ENCODE peak calls at places on chromosomes 7 and 10, in four cellular contexts. One of them, this sample, is unnamed.

GRCh38 chr10:113523628-113524027 is 29.2 kb upstream of the HABP2 start:
- DNase-seq in fibroblast of mammary gland: no peak
- DNase-seq in IMR-90: no peak
- DNase-seq in upper lobe of right lung: no peak
- DNase-seq in this sample: no peak

GRCh38 chr7:14841086-14841485 is 61.5 kb downstream of the DGKB start:
- DNase-seq in IMR-90: no peak
- DNase-seq in fibroblast of mammary gland: no peak
- DNase-seq in upper lobe of right lung: no peak
- DNase-seq in this sample: no peak

GRCh38 chr10:51405580-51406367 is 293.6 kb downstream of the CSTF2T start:
- DNase-seq in IMR-90: peak
- DNase-seq in upper lobe of right lung: no peak
- DNase-seq in fibroblast of mammary gland: no peak
- DNase-seq in this sample: peak

GRCh38 chr7:132148876-132149275 is 427.4 kb downstream of the PLXNA4 start:
- DNase-seq in IMR-90: no peak
- DNase-seq in upper lobe of right lung: no peak
- DNase-seq in fibroblast of mammary gland: no peak
- DNase-seq in this sample: no peak

GRCh38 chr10:69104994-69105790 is 17.3 kb downstream of the SRGN start:
- DNase-seq in fibroblast of mammary gland: no peak
- DNase-seq in IMR-90: no peak
- DNase-seq in upper lobe of right lung: no peak
- DNase-seq in this sample: no peak

GRCh38 chr10:130191380-130191779 is 55.2 kb downstream of the GLRX3 start:
- DNase-seq in IMR-90: no peak
- DNase-seq in upper lobe of right lung: no peak
- DNase-seq in fibroblast of mammary gland: no peak
- DNase-seq in this sample: no peak

GRCh38 chr7:135200824-135201331 is 10.4 kb downstream of the WDR91 start:
- DNase-seq in fibroblast of mammary gland: no peak
- DNase-seq in IMR-90: no peak
- DNase-seq in upper lobe of right lung: no peak
- DNase-seq in this sample: peak

GRCh38 chr10:16673443-16673842 is 143.8 kb downstream of the RSU1 start:
- DNase-seq in upper lobe of right lung: no peak
- DNase-seq in IMR-90: no peak
- DNase-seq in fibroblast of mammary gland: no peak
- DNase-seq in this sample: no peak

GRCh38 chr7:16171928-16172327 is 249.4 kb downstream of the CRPPA start:
- DNase-seq in upper lobe of right lung: no peak
- DNase-seq in IMR-90: peak
- DNase-seq in fibroblast of mammary gland: no peak
- DNase-seq in this sample: no peak

GRCh38 chr7:50293509-50294179 is 10.9 kb upstream of the IKZF1 start:
- DNase-seq in upper lobe of right lung: no peak
- DNase-seq in fibroblast of mammary gland: no peak
- DNase-seq in IMR-90: no peak
- DNase-seq in this sample: no peak

GRCh38 chr7:100745184-100745583 is 11.8 kb downstream of the ZAN start:
- DNase-seq in upper lobe of right lung: peak
- DNase-seq in fibroblast of mammary gland: peak
- DNase-seq in IMR-90: peak
- DNase-seq in this sample: no peak

GRCh38 chr10:6382081-6382480 is 179.3 kb downstream of the PFKFB3 start:
- DNase-seq in upper lobe of right lung: no peak
- DNase-seq in IMR-90: peak
- DNase-seq in fibroblast of mammary gland: peak
- DNase-seq in this sample: no peak

GRCh38 chr10:125060486-125060850 is 99.9 kb downstream of the CTBP2 start:
- DNase-seq in fibroblast of mammary gland: peak
- DNase-seq in upper lobe of right lung: no peak
- DNase-seq in IMR-90: peak
- DNase-seq in this sample: no peak

GRCh38 chr10:10911471-10911921 is 106.2 kb upstream of the CELF2 start:
- DNase-seq in fibroblast of mammary gland: peak
- DNase-seq in upper lobe of right lung: peak
- DNase-seq in IMR-90: peak
- DNase-seq in this sample: peak

GRCh38 chr7:106999023-106999422 is 45.5 kb upstream of the PRKAR2B start:
- DNase-seq in fibroblast of mammary gland: peak
- DNase-seq in IMR-90: peak
- DNase-seq in upper lobe of right lung: no peak
- DNase-seq in this sample: peak

GRCh38 chr10:28946479-28946878 is 269.2 kb downstream of the BAMBI start:
- DNase-seq in upper lobe of right lung: no peak
- DNase-seq in IMR-90: peak
- DNase-seq in fibroblast of mammary gland: peak
- DNase-seq in this sample: no peak

GRCh38 chr7:128889121-128889520 is 21.4 kb downstream of the KCP start:
- DNase-seq in fibroblast of mammary gland: no peak
- DNase-seq in upper lobe of right lung: peak
- DNase-seq in IMR-90: no peak
- DNase-seq in this sample: peak

GRCh38 chr10:95907454-95908253 is at the start of gene CC2D2B:
- DNase-seq in IMR-90: peak
- DNase-seq in upper lobe of right lung: peak
- DNase-seq in fibroblast of mammary gland: peak
- DNase-seq in this sample: peak

GRCh38 chr7:33050425-33051318 is 11.9 kb downstream of the NT5C3A start:
- DNase-seq in fibroblast of mammary gland: peak
- DNase-seq in IMR-90: peak
- DNase-seq in upper lobe of right lung: no peak
- DNase-seq in this sample: peak

GRCh38 chr10:125868372-125868975 is 12.6 kb downstream of the DHX32 start:
- DNase-seq in upper lobe of right lung: no peak
- DNase-seq in IMR-90: peak
- DNase-seq in fibroblast of mammary gland: peak
- DNase-seq in this sample: peak

GRCh38 chr7:92778972-92779371 is 57.4 kb downstream of the CDK6 start:
- DNase-seq in fibroblast of mammary gland: peak
- DNase-seq in IMR-90: peak
- DNase-seq in upper lobe of right lung: no peak
- DNase-seq in this sample: peak

GRCh38 chr7:42573904-42574692 is 337.1 kb upstream of the GLI3 start:
- DNase-seq in upper lobe of right lung: no peak
- DNase-seq in IMR-90: peak
- DNase-seq in fibroblast of mammary gland: no peak
- DNase-seq in this sample: peak

GRCh38 chr7:42876182-42877068 is 35.4 kb downstream of the C7orf25 start:
- DNase-seq in IMR-90: peak
- DNase-seq in fibroblast of mammary gland: peak
- DNase-seq in upper lobe of right lung: no peak
- DNase-seq in this sample: peak

GRCh38 chr10:98249134-98249533 is 18.9 kb downstream of the LOXL4 start:
- DNase-seq in IMR-90: no peak
- DNase-seq in upper lobe of right lung: no peak
- DNase-seq in fibroblast of mammary gland: no peak
- DNase-seq in this sample: no peak

GRCh38 chr10:80459047-80459865 is 5.1 kb downstream of the TSPAN14 start:
- DNase-seq in fibroblast of mammary gland: peak
- DNase-seq in upper lobe of right lung: peak
- DNase-seq in IMR-90: no peak
- DNase-seq in this sample: peak

GRCh38 chr7:154699421-154699820 is 303.5 kb downstream of the PAXIP1 start:
- DNase-seq in IMR-90: no peak
- DNase-seq in upper lobe of right lung: no peak
- DNase-seq in fibroblast of mammary gland: no peak
- DNase-seq in this sample: no peak

DNA sequence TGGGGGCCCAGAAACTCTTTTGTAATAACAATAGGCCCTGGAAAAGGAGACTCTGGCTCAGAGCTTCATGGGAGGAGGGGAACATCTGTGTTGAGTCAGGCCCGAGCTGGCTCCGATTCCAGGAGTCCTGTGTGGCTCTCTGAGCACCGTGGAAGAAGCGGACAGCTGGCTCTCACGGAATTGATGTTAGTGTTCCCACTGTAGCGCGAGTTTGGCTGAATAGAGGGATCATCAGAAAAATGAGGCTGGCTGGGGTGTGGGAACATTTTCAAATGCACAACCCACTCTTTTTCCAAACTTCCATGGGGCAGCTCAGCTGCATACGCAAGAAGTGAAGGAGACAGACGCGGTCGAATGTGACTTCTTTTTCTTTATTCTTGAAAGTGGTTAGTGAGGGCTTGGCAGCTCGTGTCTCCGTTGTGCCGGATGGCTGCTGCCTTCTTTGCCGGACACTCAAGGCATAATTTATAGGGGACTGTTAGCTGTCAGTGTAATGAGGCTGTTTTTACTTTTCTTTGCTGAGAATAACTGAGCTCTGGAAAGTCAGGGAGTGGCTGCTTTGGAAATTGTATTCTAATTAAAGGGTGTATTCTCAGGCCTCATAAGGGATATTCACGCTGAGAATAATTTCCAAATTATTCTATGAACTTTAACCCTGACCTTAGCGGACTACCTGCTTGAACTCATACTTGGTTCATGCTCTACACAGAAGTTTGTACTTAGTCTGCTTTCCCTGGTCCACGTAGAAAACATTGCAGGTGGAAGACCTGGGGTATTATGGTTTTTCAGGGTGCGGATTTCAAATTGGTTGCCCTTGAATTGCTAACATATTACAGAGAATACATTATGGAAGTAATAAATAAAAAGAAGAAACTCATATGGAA is 23.1 kb downstream of the MDFIC start:
- DNase-seq in fibroblast of mammary gland: peak
- DNase-seq in upper lobe of right lung: no peak
- DNase-seq in IMR-90: peak
- DNase-seq in this sample: no peak
- TF ChIP-seq CTCF in fibroblast of mammary gland: no peak
- TF ChIP-seq CTCF in upper lobe of right lung: no peak
- TF ChIP-seq CTCF in IMR-90: no peak
- TF ChIP-seq CTCF in this sample: no peak

DNA sequence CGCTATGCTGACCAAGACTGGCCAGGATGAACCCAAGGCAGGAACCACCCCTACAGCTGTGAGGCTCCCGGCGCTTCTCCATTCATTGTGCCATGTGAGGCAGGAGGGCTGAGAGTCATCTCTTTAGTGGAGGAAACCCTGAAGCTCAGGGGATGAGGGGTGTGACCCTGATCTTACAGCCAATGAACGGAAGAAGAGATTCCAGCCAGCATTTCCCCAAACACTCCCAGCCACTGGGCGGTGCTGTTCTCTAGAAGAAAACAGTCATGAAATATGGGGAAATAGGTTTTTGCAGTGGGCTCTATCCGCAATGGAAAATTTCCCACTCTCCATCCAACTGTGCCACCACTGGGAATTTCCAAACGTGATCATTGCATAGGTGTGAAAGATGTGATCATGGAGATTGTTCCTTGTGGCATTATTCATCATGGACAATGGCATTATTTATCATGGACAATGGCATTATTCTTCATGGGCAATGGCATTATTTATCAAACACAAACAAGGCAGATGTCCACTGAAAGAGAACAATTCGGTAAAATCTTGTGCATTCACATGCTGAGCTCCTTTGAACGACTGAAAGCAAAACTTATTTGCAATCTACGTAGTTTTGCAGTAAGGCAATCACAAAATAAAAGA is 14.0 kb upstream of the SLC18A2 start:
- DNase-seq in IMR-90: no peak
- DNase-seq in upper lobe of right lung: no peak
- DNase-seq in fibroblast of mammary gland: peak
- DNase-seq in this sample: peak
- TF ChIP-seq CTCF in IMR-90: peak
- TF ChIP-seq CTCF in upper lobe of right lung: peak
- TF ChIP-seq CTCF in fibroblast of mammary gland: peak
- TF ChIP-seq CTCF in this sample: peak

DNA sequence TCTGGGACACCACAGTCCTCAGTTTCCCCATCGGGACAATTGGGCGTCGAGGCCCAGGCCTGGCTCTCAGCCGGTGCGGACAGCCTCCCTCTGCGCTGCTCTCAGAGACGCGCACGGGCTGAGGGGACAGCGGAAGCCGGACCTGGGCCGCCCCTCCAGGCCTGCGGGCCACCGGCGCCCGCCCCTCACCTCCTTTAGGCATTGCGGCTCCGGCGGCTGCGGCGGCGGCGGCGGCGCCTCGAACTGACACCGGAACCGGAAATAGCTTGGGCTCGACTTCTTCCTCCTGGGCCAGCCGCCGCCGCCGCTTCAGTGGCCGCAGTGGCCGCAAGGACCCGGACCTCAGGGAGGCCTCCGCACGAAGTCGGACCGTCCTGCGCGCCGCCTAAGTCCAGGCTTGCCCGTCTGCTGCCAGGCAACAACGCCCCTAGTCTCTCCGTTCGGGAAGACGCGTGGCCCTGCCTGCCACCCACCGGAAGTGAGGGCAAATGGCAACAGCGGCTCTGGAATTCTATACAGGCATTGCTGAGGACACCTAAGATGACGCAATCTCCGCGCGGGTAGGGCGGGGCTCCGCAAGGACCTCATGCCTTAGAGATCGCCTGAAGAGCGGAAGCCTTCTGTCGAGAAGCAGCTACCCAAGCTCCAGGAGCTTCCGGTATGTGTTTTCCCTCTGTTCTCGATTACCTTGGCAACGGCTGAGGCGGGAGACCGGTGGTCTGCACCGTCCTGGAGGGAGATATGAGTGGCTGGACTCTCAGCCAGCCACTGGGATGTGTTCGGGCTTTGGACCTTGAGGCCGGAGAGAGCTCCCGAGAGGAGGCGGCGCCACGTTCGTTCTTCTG is at the start of the genes BUD31 and PDAP1:
- DNase-seq in upper lobe of right lung: peak
- DNase-seq in IMR-90: peak
- DNase-seq in fibroblast of mammary gland: peak
- DNase-seq in this sample: peak
- TF ChIP-seq CTCF in upper lobe of right lung: peak
- TF ChIP-seq CTCF in IMR-90: no peak
- TF ChIP-seq CTCF in fibroblast of mammary gland: no peak
- TF ChIP-seq CTCF in this sample: no peak

GRCh38 chr10:46995234-46995633 is 84.0 kb downstream of the PTPN20 start:
- DNase-seq in fibroblast of mammary gland: no peak
- DNase-seq in IMR-90: no peak
- DNase-seq in upper lobe of right lung: no peak
- DNase-seq in this sample: no peak
- TF ChIP-seq CTCF in fibroblast of mammary gland: no peak
- TF ChIP-seq CTCF in IMR-90: no peak
- TF ChIP-seq CTCF in upper lobe of right lung: no peak
- TF ChIP-seq CTCF in this sample: no peak